ENCODE peak calls at places on chromosomes 3 and 15, in ten cellular contexts. Y is stimulated activated CD8-positive, alpha-beta memory T cell treated with anti-CD3 and anti-CD28 coated beads, Interleukin-2, amount 100 ng/mL, for 1 hour; F is HT-29; P is NCI-H748 treated with DMSO at 0.1 percent for 48 hours; G is left lung; V is AG04449; N is cardiac muscle cell; O is hypothalamus; B is NCI-H2171 treated with DMSO at 0.1 percent for 48 hours; J is SK-N-DZ. U is an unnamed sample.

GRCh38 chr3:27483117-27484001 is 825 bp downstream of the SLC4A7 start:
- DNase-seq in Y (peak; percentile 13), F (peak; percentile 57), P (no peak), G (peak; percentile 60), V (no peak), N (peak; percentile 81), O (no peak), B (peak; percentile 33), J (peak; percentile 67), U (peak; percentile 26)

GRCh38 chr3:184081116-184081830 is 15.6 kb upstream of the HTR3E start:
- DNase-seq in Y (no peak), F (no peak), P (no peak), G (no peak), V (no peak), N (no peak), O (no peak), B (no peak), J (no peak), U (no peak)

GRCh38 chr3:47868306-47868705 is 65.4 kb downstream of the DHX30 start:
- DNase-seq in Y (no peak), F (no peak), P (no peak), G (no peak), V (no peak), N (no peak), O (no peak), B (no peak), J (no peak), U (no peak)

GRCh38 chr15:89335289-89336041 is 841 bp upstream of the POLG start:
- DNase-seq in Y (peak; percentile 10), F (no peak), P (peak; percentile 52), G (peak; percentile 47), V (no peak), N (no peak), O (no peak), B (peak; percentile 79), J (no peak), U (peak; percentile 32)

GRCh38 chr15:87778358-87778757 is 478.2 kb downstream of the NTRK3 start:
- DNase-seq in Y (no peak), F (no peak), P (no peak), G (no peak), V (no peak), N (no peak), O (no peak), B (no peak), J (no peak), U (no peak)

GRCh38 chr3:99413504-99413903 is 224.9 kb upstream of the COL8A1 start:
- DNase-seq in Y (no peak), F (no peak), P (no peak), G (no peak), V (no peak), N (peak; percentile 77), O (no peak), B (no peak), J (no peak), U (no peak)

GRCh38 chr3:20143519-20143918 is 42.5 kb downstream of the SGO1 start:
- DNase-seq in Y (no peak), F (no peak), P (no peak), G (no peak), V (no peak), N (no peak), O (no peak), B (no peak), J (no peak), U (no peak)

GRCh38 chr3:38131621-38132369 is 5.1 kb downstream of the ACAA1 start:
- DNase-seq in Y (no peak), F (no peak), P (no peak), G (peak; percentile 35), V (no peak), N (peak; percentile 56), O (no peak), B (no peak), J (peak; percentile 19), U (no peak)

GRCh38 chr3:279325-279724 is 82.8 kb downstream of the CHL1 start:
- DNase-seq in Y (no peak), F (no peak), P (no peak), G (no peak), V (no peak), N (no peak), O (no peak), B (no peak), J (no peak), U (no peak)

GRCh38 chr15:26113296-26113695 is 250.2 kb upstream of the ATP10A start:
- DNase-seq in Y (no peak), F (no peak), P (no peak), G (no peak), V (no peak), N (no peak), O (no peak), B (no peak), J (no peak), U (no peak)

GRCh38 chr3:133188996-133189395 is 150.8 kb downstream of the TMEM108 start:
- DNase-seq in Y (no peak), F (no peak), P (peak; percentile 48), G (no peak), V (no peak), N (no peak), O (no peak), B (no peak), J (no peak), U (no peak)

GRCh38 chr15:41790756-41791546 is 16.7 kb downstream of the MAPKBP1 start:
- DNase-seq in Y (no peak), F (peak; percentile 49), P (no peak), G (no peak), V (no peak), N (peak; percentile 63), O (no peak), B (no peak), J (no peak), U (no peak)

GRCh38 chr15:38229700-38230099 is 22.9 kb upstream of the SPRED1 start:
- DNase-seq in Y (no peak), F (no peak), P (no peak), G (no peak), V (no peak), N (no peak), O (no peak), B (no peak), J (no peak), U (no peak)

GRCh38 chr15:59284768-59285368 is 78.2 kb downstream of the LDHAL6B start:
- DNase-seq in Y (no peak), F (peak; percentile 43), P (no peak), G (no peak), V (no peak), N (no peak), O (no peak), B (no peak), J (no peak), U (no peak)

GRCh38 chr15:44087578-44088190 is 107.4 kb downstream of the FRMD5 start:
- DNase-seq in Y (no peak), F (no peak), P (no peak), G (no peak), V (peak; percentile 70), N (peak; percentile 88), O (no peak), B (no peak), J (no peak), U (no peak)

GRCh38 chr3:151776259-151776740 is 37.6 kb upstream of the AADAC start:
- DNase-seq in Y (no peak), F (no peak), P (no peak), G (no peak), V (no peak), N (no peak), O (no peak), B (no peak), J (no peak), U (no peak)

GRCh38 chr3:189652042-189652441 is 20.9 kb downstream of the TP63 start:
- DNase-seq in Y (no peak), F (peak; percentile 51), P (no peak), G (no peak), V (no peak), N (peak; percentile 35), O (no peak), B (no peak), J (no peak), U (no peak)

GRCh38 chr3:183295211-183295610 is 42.2 kb downstream of the B3GNT5 start:
- DNase-seq in Y (no peak), F (no peak), P (no peak), G (peak; percentile 54), V (no peak), N (peak; percentile 96), O (no peak), B (no peak), J (no peak), U (no peak)

GRCh38 chr3:115239717-115240116 is 92.6 kb upstream of the ZBTB20 start:
- DNase-seq in Y (no peak), F (peak; percentile 43), P (peak; percentile 90), G (no peak), V (peak; percentile 92), N (peak; percentile 90), O (no peak), B (peak; percentile 98), J (peak; percentile 68), U (no peak)

GRCh38 chr3:124097362-124098120 is 105.6 kb upstream of the ROPN1 start:
- DNase-seq in Y (no peak), F (no peak), P (peak; percentile 2), G (no peak), V (no peak), N (no peak), O (no peak), B (no peak), J (no peak), U (no peak)